ENCODE peak calls at places on chromosomes 13 and 19, in nine cellular contexts. One of them, this sample, is unnamed. For H3K4me1, the result is how much of the 10 kb centered on the place peaks cover.

GRCh38 chr13:19596960-19597361 is 35.6 kb upstream of the TPTE2 start:
- DNase-seq in IMR-90: peak
- DNase-seq in mammary epithelial cell: peak
- DNase-seq in thoracic aorta: no peak
- DNase-seq in tibial artery: no peak
- DNase-seq in heart left ventricle: no peak
- DNase-seq in thyroid gland: no peak
- DNase-seq in ovary: no peak
- DNase-seq in H1: no peak
- DNase-seq in this sample: no peak

GRCh38 chr13:111554539-111555267 is 234.3 kb downstream of the TEX29 start:
- DNase-seq in tibial artery: no peak
- DNase-seq in mammary epithelial cell: no peak
- DNase-seq in H1: no peak
- DNase-seq in IMR-90: no peak
- DNase-seq in heart left ventricle: no peak
- DNase-seq in thyroid gland: no peak
- DNase-seq in thoracic aorta: no peak
- DNase-seq in ovary: no peak
- DNase-seq in this sample: no peak

GRCh38 chr19:38670921-38671398 is 23.5 kb downstream of the ACTN4 start:
- DNase-seq in H1: no peak
- DNase-seq in thoracic aorta: no peak
- DNase-seq in thyroid gland: no peak
- DNase-seq in IMR-90: no peak
- DNase-seq in ovary: no peak
- DNase-seq in mammary epithelial cell: no peak
- DNase-seq in heart left ventricle: no peak
- DNase-seq in tibial artery: no peak
- DNase-seq in this sample: no peak

GRCh38 chr13:73076013-73076412 is 17.2 kb downstream of the KLF5 start:
- DNase-seq in mammary epithelial cell: no peak
- DNase-seq in IMR-90: peak
- DNase-seq in thoracic aorta: no peak
- DNase-seq in thyroid gland: no peak
- DNase-seq in tibial artery: no peak
- DNase-seq in ovary: no peak
- DNase-seq in heart left ventricle: no peak
- DNase-seq in H1: no peak
- DNase-seq in this sample: no peak

GRCh38 chr13:51542358-51542972 is 41.8 kb upstream of the WDFY2 start:
- DNase-seq in mammary epithelial cell: no peak
- DNase-seq in heart left ventricle: no peak
- DNase-seq in H1: no peak
- DNase-seq in thoracic aorta: no peak
- DNase-seq in thyroid gland: no peak
- DNase-seq in ovary: no peak
- DNase-seq in IMR-90: peak
- DNase-seq in tibial artery: no peak
- DNase-seq in this sample: peak

GRCh38 chr13:32964987-32965386 is 51.2 kb upstream of the KL start:
- DNase-seq in ovary: no peak
- DNase-seq in thyroid gland: no peak
- DNase-seq in heart left ventricle: no peak
- DNase-seq in thoracic aorta: no peak
- DNase-seq in IMR-90: no peak
- DNase-seq in mammary epithelial cell: no peak
- DNase-seq in H1: no peak
- DNase-seq in tibial artery: no peak
- DNase-seq in this sample: no peak

GRCh38 chr19:18009412-18010066 is 1.6 kb downstream of the ARRDC2 start:
- DNase-seq in mammary epithelial cell: no peak
- DNase-seq in thyroid gland: no peak
- DNase-seq in IMR-90: peak
- DNase-seq in tibial artery: peak
- DNase-seq in H1: no peak
- DNase-seq in ovary: no peak
- DNase-seq in thoracic aorta: no peak
- DNase-seq in heart left ventricle: no peak
- DNase-seq in this sample: no peak

GRCh38 chr19:45501730-45502014 is 3.4 kb downstream of the PPM1N start:
- DNase-seq in H1: no peak
- DNase-seq in thyroid gland: no peak
- DNase-seq in thoracic aorta: no peak
- DNase-seq in ovary: no peak
- DNase-seq in mammary epithelial cell: no peak
- DNase-seq in tibial artery: no peak
- DNase-seq in heart left ventricle: no peak
- DNase-seq in IMR-90: no peak
- DNase-seq in this sample: no peak

GRCh38 chr13:110216403-110217041 is 90.4 kb downstream of the COL4A1 start:
- DNase-seq in tibial artery: peak
- DNase-seq in IMR-90: peak
- DNase-seq in heart left ventricle: peak
- DNase-seq in thyroid gland: no peak
- DNase-seq in ovary: no peak
- DNase-seq in H1: no peak
- DNase-seq in mammary epithelial cell: no peak
- DNase-seq in thoracic aorta: peak
- DNase-seq in this sample: peak

GRCh38 chr13:59641261-59641660 is 522.5 kb downstream of the DIAPH3 start:
- DNase-seq in thyroid gland: no peak
- DNase-seq in H1: peak
- DNase-seq in thoracic aorta: no peak
- DNase-seq in tibial artery: no peak
- DNase-seq in ovary: no peak
- DNase-seq in IMR-90: no peak
- DNase-seq in mammary epithelial cell: no peak
- DNase-seq in heart left ventricle: no peak
- DNase-seq in this sample: no peak

GRCh38 chr19:41235480-41235879 is 16.5 kb downstream of the AXL start:
- DNase-seq in thoracic aorta: no peak
- DNase-seq in heart left ventricle: no peak
- DNase-seq in mammary epithelial cell: no peak
- DNase-seq in tibial artery: no peak
- DNase-seq in H1: no peak
- DNase-seq in ovary: no peak
- DNase-seq in IMR-90: no peak
- DNase-seq in thyroid gland: no peak
- DNase-seq in this sample: no peak
- TF ChIP-seq CTCF in thoracic aorta: no peak
- TF ChIP-seq CTCF in heart left ventricle: no peak
- TF ChIP-seq CTCF in mammary epithelial cell: no peak
- TF ChIP-seq CTCF in tibial artery: no peak
- TF ChIP-seq CTCF in H1: no peak
- TF ChIP-seq CTCF in ovary: no peak
- TF ChIP-seq CTCF in IMR-90: no peak
- TF ChIP-seq CTCF in thyroid gland: no peak
- TF ChIP-seq CTCF in this sample: no peak

GRCh38 chr13:93220073-93220472 is 6.5 kb upstream of the GPC6 start:
- DNase-seq in heart left ventricle: no peak
- DNase-seq in IMR-90: no peak
- DNase-seq in H1: no peak
- DNase-seq in thoracic aorta: no peak
- DNase-seq in ovary: no peak
- DNase-seq in tibial artery: no peak
- DNase-seq in thyroid gland: no peak
- DNase-seq in mammary epithelial cell: no peak
- DNase-seq in this sample: no peak
- H3K4me1 ChIP-seq in heart left ventricle: under half
- H3K4me1 ChIP-seq in IMR-90: under half
- H3K4me1 ChIP-seq in H1: under half
- H3K4me1 ChIP-seq in thoracic aorta: under half
- H3K4me1 ChIP-seq in ovary: under half
- H3K4me1 ChIP-seq in tibial artery: under half
- H3K4me1 ChIP-seq in thyroid gland: under half
- H3K4me1 ChIP-seq in mammary epithelial cell: under half
- H3K4me1 ChIP-seq in this sample: under half

GRCh38 chr19:29526730-29527499 is 1.1 kb downstream of the VSTM2B start:
- DNase-seq in ovary: no peak
- DNase-seq in thoracic aorta: no peak
- DNase-seq in heart left ventricle: no peak
- DNase-seq in IMR-90: no peak
- DNase-seq in thyroid gland: no peak
- DNase-seq in H1: no peak
- DNase-seq in tibial artery: no peak
- DNase-seq in mammary epithelial cell: peak
- DNase-seq in this sample: no peak

GRCh38 chr19:29528350-29528945 is 2.7 kb downstream of the VSTM2B start:
- DNase-seq in H1: peak
- DNase-seq in thyroid gland: peak
- DNase-seq in ovary: peak
- DNase-seq in tibial artery: no peak
- DNase-seq in mammary epithelial cell: peak
- DNase-seq in IMR-90: peak
- DNase-seq in heart left ventricle: peak
- DNase-seq in thoracic aorta: no peak
- DNase-seq in this sample: no peak

GRCh38 chr19:29525901-29526729 is at the start of gene VSTM2B:
- DNase-seq in mammary epithelial cell: no peak
- DNase-seq in H1: no peak
- DNase-seq in IMR-90: no peak
- DNase-seq in tibial artery: no peak
- DNase-seq in thyroid gland: no peak
- DNase-seq in thoracic aorta: no peak
- DNase-seq in ovary: no peak
- DNase-seq in heart left ventricle: no peak
- DNase-seq in this sample: no peak

GRCh38 chr19:29528946-29529645 is 3.3 kb downstream of the VSTM2B start:
- DNase-seq in H1: no peak
- DNase-seq in thoracic aorta: no peak
- DNase-seq in heart left ventricle: no peak
- DNase-seq in tibial artery: no peak
- DNase-seq in ovary: no peak
- DNase-seq in thyroid gland: no peak
- DNase-seq in IMR-90: no peak
- DNase-seq in mammary epithelial cell: peak
- DNase-seq in this sample: no peak

DNA sequence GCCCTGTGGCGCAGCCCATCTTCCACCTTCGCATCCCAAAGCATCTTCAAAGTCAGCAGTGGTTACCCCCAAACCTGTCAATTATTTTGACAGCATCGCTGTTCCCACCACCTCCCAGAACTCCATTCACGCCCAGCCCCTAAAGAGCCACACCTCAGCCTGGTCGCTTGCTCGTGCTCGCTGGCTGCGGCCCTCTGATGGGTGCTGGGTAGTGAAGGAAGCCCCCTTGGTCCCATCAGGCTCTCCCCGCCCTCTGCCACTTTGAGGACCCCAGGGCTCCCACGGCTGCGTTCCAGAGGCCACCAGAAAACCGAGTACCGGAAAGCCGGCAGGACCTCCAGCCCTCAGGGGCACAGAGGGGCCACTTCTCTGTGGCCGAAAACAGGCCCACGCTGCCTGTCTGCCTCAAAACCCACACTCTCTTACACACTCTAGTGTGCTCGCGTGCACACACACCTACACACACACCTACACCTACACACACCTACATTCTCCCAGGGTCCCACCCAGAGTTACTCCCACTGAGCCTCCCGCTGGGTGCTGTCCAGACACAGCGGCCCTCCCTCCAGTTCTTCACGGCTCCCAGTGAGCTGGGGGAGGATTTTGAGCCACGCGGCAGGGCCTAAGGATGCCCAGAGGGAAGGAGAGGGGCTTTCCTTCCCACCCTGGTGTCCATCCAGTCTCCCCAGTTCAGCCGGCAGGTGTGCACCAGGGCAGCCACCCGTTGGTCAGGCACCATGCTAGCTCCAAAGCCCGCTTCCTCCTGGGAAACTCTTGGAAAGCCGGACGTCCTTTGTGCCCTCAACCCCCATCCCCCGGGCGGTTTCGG is 1.9 kb downstream of the VSTM2B start:
- DNase-seq in thyroid gland: no peak
- DNase-seq in mammary epithelial cell: no peak
- DNase-seq in ovary: no peak
- DNase-seq in heart left ventricle: no peak
- DNase-seq in IMR-90: no peak
- DNase-seq in thoracic aorta: no peak
- DNase-seq in tibial artery: no peak
- DNase-seq in H1: no peak
- DNase-seq in this sample: no peak
- TF ChIP-seq CTCF in thyroid gland: no peak
- TF ChIP-seq CTCF in mammary epithelial cell: no peak
- TF ChIP-seq CTCF in ovary: no peak
- TF ChIP-seq CTCF in heart left ventricle: no peak
- TF ChIP-seq CTCF in IMR-90: no peak
- TF ChIP-seq CTCF in thoracic aorta: no peak
- TF ChIP-seq CTCF in tibial artery: no peak
- TF ChIP-seq CTCF in H1: no peak
- TF ChIP-seq CTCF in this sample: no peak

GRCh38 chr19:48994035-48994386 is 324 bp downstream of the RUVBL2 start:
- DNase-seq in H1: no peak
- DNase-seq in tibial artery: no peak
- DNase-seq in ovary: no peak
- DNase-seq in thoracic aorta: no peak
- DNase-seq in thyroid gland: no peak
- DNase-seq in heart left ventricle: no peak
- DNase-seq in IMR-90: no peak
- DNase-seq in mammary epithelial cell: no peak
- DNase-seq in this sample: no peak

GRCh38 chr19:48991823-48992570 is 1.1 kb downstream of the GYS1 start:
- DNase-seq in IMR-90: peak
- DNase-seq in thoracic aorta: peak
- DNase-seq in H1: no peak
- DNase-seq in tibial artery: peak
- DNase-seq in ovary: peak
- DNase-seq in heart left ventricle: peak
- DNase-seq in thyroid gland: peak
- DNase-seq in mammary epithelial cell: peak
- DNase-seq in this sample: peak

GRCh38 chr19:48993175-48994034 is at the start of the genes GYS1 and RUVBL2:
- DNase-seq in heart left ventricle: peak
- DNase-seq in thyroid gland: peak
- DNase-seq in tibial artery: peak
- DNase-seq in H1: peak
- DNase-seq in mammary epithelial cell: peak
- DNase-seq in thoracic aorta: peak
- DNase-seq in IMR-90: peak
- DNase-seq in ovary: peak
- DNase-seq in this sample: peak

GRCh38 chr19:48991011-48991609 is 2.0 kb downstream of the GYS1 start:
- DNase-seq in thyroid gland: no peak
- DNase-seq in mammary epithelial cell: no peak
- DNase-seq in thoracic aorta: no peak
- DNase-seq in heart left ventricle: no peak
- DNase-seq in tibial artery: no peak
- DNase-seq in IMR-90: no peak
- DNase-seq in ovary: peak
- DNase-seq in H1: no peak
- DNase-seq in this sample: no peak

DNA sequence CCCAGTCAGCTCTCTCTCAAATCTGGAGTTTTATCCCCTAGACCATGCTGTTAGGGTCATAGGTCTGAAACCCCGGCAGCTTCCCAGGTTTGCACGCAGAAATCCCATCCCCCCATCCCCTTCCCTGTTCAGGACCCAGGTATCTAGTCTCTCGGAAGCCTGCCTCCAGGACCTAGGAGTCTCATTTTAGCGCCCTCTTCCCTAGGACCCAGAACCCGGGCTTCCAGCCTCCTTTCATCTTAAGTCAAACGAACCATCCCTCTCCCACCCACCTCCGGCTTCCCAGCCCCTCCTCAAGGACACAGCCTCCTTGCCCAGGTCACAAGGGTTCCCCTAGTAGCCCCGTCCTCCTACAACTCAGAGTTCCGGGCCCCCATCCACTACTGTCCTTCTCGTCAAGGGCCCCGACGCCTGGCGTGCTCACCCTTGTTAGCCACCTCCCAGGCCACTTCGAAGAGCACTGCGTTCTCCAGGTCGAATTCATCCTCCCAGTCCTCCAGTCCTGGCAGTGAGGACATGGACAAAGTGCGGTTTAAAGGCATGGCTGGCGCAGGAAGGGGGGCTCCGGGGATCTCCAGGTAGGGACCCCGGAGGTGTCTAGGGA is 436 bp downstream of the GYS1 start:
- DNase-seq in thyroid gland: no peak
- DNase-seq in mammary epithelial cell: no peak
- DNase-seq in tibial artery: peak
- DNase-seq in thoracic aorta: no peak
- DNase-seq in ovary: no peak
- DNase-seq in heart left ventricle: no peak
- DNase-seq in H1: no peak
- DNase-seq in IMR-90: no peak
- DNase-seq in this sample: no peak
- H3K4me1 ChIP-seq in thyroid gland: under half
- H3K4me1 ChIP-seq in mammary epithelial cell: under half
- H3K4me1 ChIP-seq in tibial artery: under half
- H3K4me1 ChIP-seq in thoracic aorta: under half
- H3K4me1 ChIP-seq in ovary: under half
- H3K4me1 ChIP-seq in heart left ventricle: under half
- H3K4me1 ChIP-seq in H1: under half
- H3K4me1 ChIP-seq in IMR-90: under half
- H3K4me1 ChIP-seq in this sample: under half